ENCODE peak calls at places on chromosomes 2 and 18, in five cellular contexts. S is heart left ventricle, U is adrenal gland, P is heart right ventricle, K is neuronal stem cell. E is an unnamed sample. For H3K36me3, the result is how much of the 10 kb centered on the place peaks cover.

GRCh38 chr18:42784612-42785011 is 330.9 kb downstream of the RIT2 start:
- DNase-seq in S (no peak), K (no peak), P (no peak), U (no peak), E (no peak)

GRCh38 chr2:164871404-164871803 is 29.8 kb upstream of the COBLL1 start:
- DNase-seq in K (no peak), S (no peak), P (no peak), U (no peak), E (no peak)

GRCh38 chr2:197057946-197058345 is 131.4 kb upstream of the PGAP1 start:
- DNase-seq in K (no peak), U (no peak), P (no peak), S (no peak), E (peak)

GRCh38 chr2:64186698-64187605 is 42.7 kb upstream of the PELI1 start:
- DNase-seq in S (no peak), P (no peak), U (no peak), K (no peak), E (no peak)

GRCh38 chr2:6186332-6187100 is 494.3 kb downstream of the SOX11 start:
- DNase-seq in U (peak), K (no peak), S (peak), P (peak), E (no peak)

GRCh38 chr18:10453885-10454772 is at the start of gene APCDD1:
- DNase-seq in K (peak), S (peak), U (peak), P (peak), E (no peak)

GRCh38 chr2:195307751-195308150 is 349.3 kb upstream of the SLC39A10 start:
- DNase-seq in P (no peak), U (no peak), K (no peak), S (no peak), E (no peak)

GRCh38 chr2:102520009-102520408 is 47.0 kb downstream of the SLC9A4 start:
- DNase-seq in P (no peak), U (peak), S (no peak), K (peak), E (peak)

GRCh38 chr2:207088839-207089238 is 76.9 kb downstream of the KLF7 start:
- DNase-seq in K (no peak), S (no peak), P (no peak), U (no peak), E (no peak)

GRCh38 chr2:175010848-175011254 is 5.7 kb upstream of the CHN1 start:
- DNase-seq in S (no peak), U (no peak), K (no peak), P (no peak), E (no peak)

GRCh38 chr2:41878056-41878455 is 169.8 kb upstream of the PKDCC start:
- DNase-seq in P (no peak), S (no peak), U (no peak), K (no peak), E (no peak)

GRCh38 chr18:47490882-47491281 is 239.4 kb upstream of the SKOR2 start:
- DNase-seq in U (no peak), P (no peak), K (no peak), S (peak), E (no peak)

GRCh38 chr2:240130393-240131195 is 5.5 kb downstream of the COPS9 start:
- DNase-seq in S (no peak), K (no peak), P (no peak), U (no peak), E (no peak)

GRCh38 chr2:229160180-229160579 is 110.9 kb downstream of the PID1 start:
- DNase-seq in U (no peak), P (no peak), K (no peak), S (no peak), E (no peak)

GRCh38 chr2:206876176-206876575 is 63.1 kb upstream of the CPO start:
- DNase-seq in S (no peak), U (no peak), P (no peak), K (peak), E (no peak)

GRCh38 chr2:9187620-9188214 is 18.9 kb upstream of the ASAP2 start:
- DNase-seq in U (no peak), K (no peak), P (no peak), S (no peak), E (no peak)

GRCh38 chr2:223026357-223027110 is 25.5 kb upstream of the KCNE4 start:
- DNase-seq in U (no peak), P (no peak), S (no peak), K (no peak), E (no peak)

GRCh38 chr2:26970928-26971627 is 641 bp downstream of the MAPRE3 start:
- DNase-seq in K (peak), P (peak), U (peak), S (peak), E (no peak)

GRCh38 chr2:16900405-16901025 is 234.9 kb upstream of the CYRIA start:
- DNase-seq in S (no peak), P (no peak), K (peak), U (peak), E (peak)

GRCh38 chr2:178542569-178542968 is 62.3 kb downstream of the PLEKHA3 start:
- DNase-seq in S (no peak), P (no peak), K (no peak), U (no peak), E (no peak)

GRCh38 chr2:20599001-20599600 is 51.8 kb downstream of the HS1BP3 start:
- DNase-seq in P (peak), U (peak), S (peak), K (no peak), E (no peak)

GRCh38 chr2:62293490-62294212 is 97.7 kb downstream of the B3GNT2 start:
- DNase-seq in K (peak), U (peak), P (peak), S (peak), E (no peak)

GRCh38 chr2:22878094-22878493 is 506.9 kb upstream of the KLHL29 start:
- DNase-seq in U (no peak), S (no peak), K (peak), P (no peak), E (no peak)

GRCh38 chr2:240569523-240569997 is 1.3 kb downstream of the RNPEPL1 start:
- DNase-seq in U (no peak), P (no peak), K (no peak), S (no peak), E (no peak)

GRCh38 chr18:45119888-45120287 is 439.2 kb downstream of the SETBP1 start:
- DNase-seq in P (no peak), K (no peak), S (no peak), U (no peak), E (no peak)

GRCh38 chr18:392926-393325 is 107.6 kb downstream of the COLEC12 start:
- DNase-seq in S (no peak), U (no peak), K (no peak), P (peak), E (no peak)

GRCh38 chr2:45643543-45644542 is 7.6 kb upstream of the PRKCE start:
- DNase-seq in K (peak), P (peak), U (peak), S (peak), E (peak)

GRCh38 chr2:51919395-51919794 is 887.5 kb upstream of the NRXN1 start:
- DNase-seq in P (no peak), K (no peak), S (no peak), U (no peak), E (no peak)

GRCh38 chr2:216710531-216711282 is 15.4 kb upstream of the IGFBP5 start:
- DNase-seq in U (no peak), S (peak), K (no peak), P (peak), E (no peak)

GRCh38 chr2:207885010-207885409 is 115.3 kb upstream of the FZD5 start:
- DNase-seq in U (peak), P (no peak), S (no peak), K (no peak), E (no peak)

GRCh38 chr2:101735166-101735533 is 37.6 kb downstream of the MAP4K4 start:
- DNase-seq in P (no peak), S (no peak), K (no peak), U (no peak), E (no peak)

GRCh38 chr18:13110559-13110958 is 108.0 kb upstream of the LDLRAD4 start:
- DNase-seq in S (peak), P (no peak), K (no peak), U (peak), E (no peak)
- H3K36me3 ChIP-seq in S (half or more), P (under half), K (half or more), U (under half), E (under half)

GRCh38 chr2:134934150-134934549 is 15.5 kb downstream of the CCNT2 start:
- DNase-seq in S (no peak), P (no peak), U (no peak), K (no peak), E (no peak)
- H3K36me3 ChIP-seq in S (under half), P (under half), U (under half), K (half or more), E (under half)

DNA sequence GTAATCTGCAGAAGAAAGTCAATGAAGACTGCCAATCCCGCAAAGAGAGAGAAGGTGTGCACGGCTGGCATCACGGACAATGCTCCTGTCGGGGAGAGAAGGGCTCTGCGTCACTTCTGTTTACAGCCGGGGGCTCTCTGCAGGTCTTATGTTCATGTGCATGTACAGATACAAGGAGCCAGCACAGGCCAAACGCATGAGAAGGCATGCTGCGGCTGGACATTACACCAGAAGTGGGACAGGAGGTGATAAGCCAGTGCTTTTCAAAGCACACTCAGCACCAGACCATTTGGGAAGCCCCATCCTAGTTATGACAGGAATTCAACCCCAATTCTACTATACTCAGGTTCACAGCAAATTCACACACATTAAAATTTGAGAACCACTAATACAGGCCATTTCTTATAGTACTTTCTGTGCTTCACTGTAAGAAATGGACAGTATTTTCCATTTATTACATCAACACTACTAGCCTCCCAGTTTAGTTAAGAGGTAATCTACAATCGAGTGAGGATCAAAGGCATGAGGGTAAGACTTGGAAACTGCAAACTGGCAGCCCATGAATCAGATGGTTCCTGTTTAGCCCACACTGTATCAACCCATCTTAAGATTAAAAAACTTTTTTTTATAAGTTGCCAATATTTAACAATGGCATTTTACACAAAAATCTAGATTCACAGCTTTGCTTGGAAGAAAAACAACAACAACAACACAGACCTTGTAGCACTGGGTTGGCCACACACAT is 38.2 kb downstream of the RMC1 start:
- DNase-seq in K (no peak), S (no peak), U (no peak), P (no peak), E (no peak)
- H3K36me3 ChIP-seq in K (half or more), S (half or more), U (half or more), P (under half), E (under half)

DNA sequence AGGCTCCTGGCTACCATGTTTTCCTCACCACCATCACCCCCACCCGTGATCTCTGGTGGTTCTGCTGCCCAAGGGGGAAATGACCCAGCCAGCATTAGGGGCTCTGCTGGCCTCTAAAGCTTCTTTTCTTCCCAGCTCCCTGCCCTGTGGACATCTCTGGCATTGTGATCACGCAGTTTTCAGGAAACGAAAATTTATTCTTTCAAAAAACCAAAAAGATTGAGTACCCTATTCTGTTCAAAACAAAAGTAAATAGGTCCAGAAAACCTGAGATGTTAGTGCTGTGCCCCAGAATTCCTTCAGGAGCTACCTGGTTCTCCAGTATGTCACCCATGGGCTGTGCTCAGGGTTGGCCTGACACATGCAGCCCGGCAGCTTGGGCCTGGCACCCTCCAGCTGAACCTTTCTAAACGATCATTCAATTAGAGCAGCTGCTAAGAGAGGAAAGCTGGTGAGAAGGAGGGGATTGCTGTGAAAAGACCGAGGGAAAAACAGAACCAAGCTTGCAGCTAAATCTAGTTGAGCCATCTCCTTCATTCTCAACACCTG is 157.5 kb downstream of the MGAT5 start:
- DNase-seq in K (no peak), S (no peak), U (no peak), P (no peak), E (no peak)
- H3K36me3 ChIP-seq in K (under half), S (under half), U (under half), P (under half), E (under half)